ENCODE peak calls at places on chromosomes 4 and X, in ten cellular contexts. P is AG20443; L is SK-MEL-5; F is Right ventricle myocardium superior; Z is HEK293T; H is breast epithelium; B is stimulated activated CD4-positive, alpha-beta T cell treated with anti-CD3 and anti-CD28 coated beads, Interleukin-2, amount 100 ng/mL, for 48 hours; G is activated T-helper 1 cell treated with anti-CD3 and anti-CD28 coated beads, Interleukin-2, amount 50 U/mL, for 16 hours; N is CD8-positive, alpha-beta memory T cell; J is GM04504. E is an unnamed sample.

GRCh38 chrX:41273638-41274037 is 60.3 kb upstream of the DDX3X start:
- DNase-seq in H (no peak), B (no peak), J (no peak), G (no peak), F (no peak), P (peak), Z (no peak), L (peak), N (no peak), E (no peak)

GRCh38 chr4:82785248-82786003 is 13.2 kb downstream of the SCD5 start:
- DNase-seq in H (no peak), P (peak), Z (no peak), G (no peak), N (no peak), L (peak), J (peak), F (no peak), B (no peak), E (no peak)

GRCh38 chr4:106369456-106370060 is 980 bp upstream of the GIMD1 start:
- DNase-seq in L (peak), F (no peak), Z (peak), H (no peak), J (peak), P (peak), G (no peak), N (peak), B (no peak), E (no peak)

GRCh38 chrX:12581546-12581945 is 209.7 kb upstream of the PRPS2 start:
- DNase-seq in P (no peak), H (no peak), Z (no peak), F (no peak), L (no peak), G (no peak), J (no peak), N (no peak), B (no peak), E (no peak)

GRCh38 chr4:38856046-38856445 is 571 bp downstream of the TLR6 start:
- DNase-seq in H (no peak), N (no peak), P (no peak), B (no peak), G (no peak), J (no peak), L (peak), Z (no peak), F (peak), E (no peak)

GRCh38 chrX:150316564-150316963 is 46.6 kb upstream of the MAMLD1 start:
- DNase-seq in Z (no peak), F (peak), H (no peak), B (no peak), P (no peak), G (no peak), L (no peak), N (no peak), J (no peak), E (no peak)

GRCh38 chrX:114675365-114675764 is 91.5 kb downstream of the HTR2C start:
- DNase-seq in B (no peak), G (no peak), P (peak), F (no peak), J (peak), L (no peak), N (no peak), Z (no peak), H (no peak), E (no peak)

GRCh38 chr4:154559141-154559841 is 3.5 kb upstream of the FGB start:
- DNase-seq in F (no peak), N (no peak), G (no peak), H (no peak), P (peak), J (peak), L (peak), B (no peak), Z (peak), E (no peak)

GRCh38 chr4:146654648-146654975 is 15.9 kb downstream of the POU4F2 start:
- DNase-seq in Z (no peak), L (no peak), P (no peak), N (no peak), B (no peak), H (no peak), J (no peak), G (no peak), F (no peak), E (no peak)

GRCh38 chr4:8276358-8277240 is 7.0 kb downstream of the HTRA3 start:
- DNase-seq in N (no peak), B (no peak), P (peak), Z (no peak), J (no peak), H (no peak), F (peak), L (no peak), G (no peak), E (no peak)

GRCh38 chr4:152161676-152162330 is 374.1 kb downstream of the FBXW7 start:
- DNase-seq in H (no peak), L (no peak), G (no peak), P (peak), N (no peak), B (no peak), F (no peak), J (no peak), Z (no peak), E (no peak)

GRCh38 chr4:65580551-65580950 is 89.7 kb downstream of the EPHA5 start:
- DNase-seq in J (no peak), H (no peak), L (peak), N (no peak), Z (no peak), G (no peak), P (no peak), F (no peak), B (no peak), E (no peak)

GRCh38 chr4:179097741-179098140 is 1655.5 kb upstream of the AGA start:
- DNase-seq in J (no peak), H (no peak), L (no peak), N (no peak), F (no peak), P (no peak), G (no peak), B (no peak), Z (peak), E (no peak)

GRCh38 chr4:149176019-149176418 is 639.6 kb downstream of the IQCM start:
- DNase-seq in B (no peak), L (no peak), G (no peak), Z (no peak), H (no peak), N (no peak), F (no peak), P (no peak), J (no peak), E (no peak)

GRCh38 chr4:169791064-169791463 is 33.3 kb upstream of the HPF1 start:
- DNase-seq in F (no peak), P (no peak), J (no peak), L (no peak), G (no peak), B (no peak), Z (no peak), H (no peak), N (no peak), E (no peak)

GRCh38 chr4:80240976-80241375 is 25.5 kb upstream of the FGF5 start:
- DNase-seq in P (peak), N (no peak), Z (no peak), J (peak), B (no peak), F (no peak), G (no peak), L (no peak), H (no peak), E (no peak)

GRCh38 chrX:78024349-78025108 is 55.1 kb upstream of the PGAM4 start:
- DNase-seq in Z (peak), N (peak), L (peak), F (no peak), J (no peak), G (no peak), B (peak), H (no peak), P (peak), E (no peak)

GRCh38 chr4:164931551-164932324 is 45.7 kb downstream of the TRIM61 start:
- DNase-seq in L (peak), N (no peak), G (no peak), P (peak), H (no peak), F (no peak), Z (no peak), J (no peak), B (no peak), E (no peak)

GRCh38 chrX:12679522-12679921 is 111.7 kb upstream of the PRPS2 start:
- DNase-seq in G (no peak), P (no peak), L (no peak), F (no peak), Z (no peak), H (no peak), J (no peak), B (no peak), N (no peak), E (no peak)

GRCh38 chr4:125368684-125369083 is 53.9 kb downstream of the FAT4 start:
- DNase-seq in P (peak), N (no peak), Z (no peak), F (no peak), H (no peak), B (no peak), L (no peak), G (no peak), J (peak), E (no peak)

GRCh38 chr4:137905930-137906329 is 336.2 kb downstream of the SLC7A11 start:
- DNase-seq in L (no peak), F (no peak), P (peak), N (no peak), Z (no peak), J (no peak), B (no peak), H (no peak), G (no peak), E (no peak)

GRCh38 chrX:129318375-129318774 is 204.9 kb downstream of the SMARCA1 start:
- DNase-seq in L (peak), J (peak), F (no peak), Z (peak), B (no peak), G (no peak), N (no peak), H (no peak), P (peak), E (no peak)

GRCh38 chrX:45709381-45709780 is 508.7 kb upstream of the DIPK2B start:
- DNase-seq in Z (no peak), G (no peak), N (no peak), P (no peak), H (no peak), F (no peak), L (no peak), B (no peak), J (no peak), E (no peak)

GRCh38 chr4:11634283-11634682 is 205.6 kb upstream of the HS3ST1 start:
- DNase-seq in J (no peak), P (no peak), F (no peak), H (no peak), G (no peak), N (no peak), B (no peak), Z (no peak), L (no peak), E (no peak)

GRCh38 chrX:100747090-100747489 is 15.2 kb upstream of the SYTL4 start:
- DNase-seq in G (no peak), H (no peak), P (no peak), J (no peak), F (no peak), Z (no peak), B (no peak), L (no peak), N (no peak), E (no peak)

GRCh38 chrX:11309220-11309619 is 16.0 kb downstream of the AMELX start:
- DNase-seq in P (no peak), G (no peak), F (no peak), H (no peak), N (no peak), L (no peak), Z (no peak), B (no peak), J (no peak), E (no peak)

GRCh38 chr4:59122626-59123025 is 2012.4 kb upstream of the IGFBP7 start:
- DNase-seq in H (no peak), N (no peak), B (no peak), P (no peak), J (no peak), F (no peak), G (no peak), L (no peak), Z (no peak), E (no peak)

GRCh38 chr4:42501624-42502401 is 104.5 kb downstream of the SHISA3 start:
- DNase-seq in Z (peak), B (no peak), N (no peak), J (no peak), L (no peak), H (no peak), P (no peak), F (no peak), G (no peak), E (no peak)

GRCh38 chr4:675036-675804 is 878 bp downstream of the MYL5 start:
- DNase-seq in J (no peak), L (no peak), G (no peak), P (peak), Z (no peak), N (no peak), B (no peak), H (no peak), F (peak), E (no peak)

GRCh38 chrX:109294097-109294815 is 187.6 kb downstream of the GUCY2F start:
- DNase-seq in G (no peak), J (no peak), F (no peak), N (no peak), B (no peak), P (no peak), H (no peak), L (no peak), Z (no peak), E (no peak)

GRCh38 chr4:130359537-130359936 is 1263.6 kb downstream of the C4orf33 start:
- DNase-seq in L (peak), Z (no peak), J (no peak), F (no peak), N (no peak), B (no peak), P (peak), G (no peak), H (no peak), E (no peak)

GRCh38 chr4:825969-826330 is at the start of gene CPLX1:
- DNase-seq in J (no peak), F (no peak), P (peak), G (no peak), Z (peak), B (no peak), H (no peak), N (no peak), L (peak), E (no peak)

GRCh38 chrX:46649421-46650260 is 76.1 kb downstream of the CHST7 start:
- DNase-seq in H (no peak), L (no peak), J (no peak), B (no peak), Z (no peak), N (no peak), P (peak), F (peak), G (no peak), E (no peak)

GRCh38 chrX:20523626-20524312 is 257.1 kb upstream of the RPS6KA3 start:
- DNase-seq in L (no peak), B (no peak), F (no peak), Z (no peak), P (no peak), H (no peak), N (peak), G (no peak), J (no peak), E (no peak)

GRCh38 chrX:15465347-15465746 is 27.8 kb downstream of the PIR start:
- DNase-seq in B (no peak), L (no peak), H (no peak), N (no peak), P (peak), Z (no peak), F (no peak), G (no peak), J (peak), E (no peak)

GRCh38 chr4:114879916-114880315 is 233.5 kb downstream of the NDST4 start:
- DNase-seq in Z (no peak), B (no peak), N (no peak), J (no peak), F (no peak), H (no peak), P (no peak), G (no peak), L (no peak), E (no peak)

GRCh38 chr4:102343964-102344519 is 1.2 kb downstream of the SLC39A8 start:
- DNase-seq in B (no peak), G (no peak), P (no peak), H (no peak), N (peak), L (peak), Z (no peak), J (no peak), F (no peak), E (no peak)

GRCh38 chrX:39983715-39984114 is 114.0 kb downstream of the BCOR start:
- DNase-seq in L (no peak), P (no peak), N (no peak), Z (no peak), B (no peak), J (peak), H (no peak), F (no peak), G (no peak), E (no peak)